ENCODE peak calls at places on chromosome 5, in nine cellular contexts. I is effector memory CD8-positive, alpha-beta T cell; D is A549; U is AG09319; T is OCI-M1; Y is H54; J is RPMI7951; W is thyroid gland; B is HTR-8/SVneo. K is an unnamed sample.
A peak's percentile ranks its signal among the peaks of the same experiment; 100 is the strongest.

GRCh38 chr5:32583582-32584232 is 1.6 kb upstream of the SUB1 start:
- DNase-seq in T (no peak), I (no peak), Y (no peak), D (no peak), J (no peak), B (no peak), U (no peak), W (no peak), K (no peak)

GRCh38 chr5:80083115-80083890 is 48.2 kb downstream of the THBS4 start:
- DNase-seq in T (peak; percentile 83), U (peak; percentile 56), D (peak; percentile 74), I (peak; percentile 2), W (peak; percentile 14), B (peak; percentile 78), Y (peak; percentile 46), J (peak; percentile 75), K (peak; percentile 12)

GRCh38 chr5:138212828-138213160 is 329 bp downstream of the CDC23 start:
- DNase-seq in D (peak; percentile 19), J (no peak), B (peak; percentile 14), U (no peak), T (peak; percentile 42), W (peak; percentile 1), Y (peak; percentile 14), I (no peak), K (no peak)

GRCh38 chr5:161314033-161314432 is 232.5 kb downstream of the GABRB2 start:
- DNase-seq in U (no peak), J (no peak), T (no peak), Y (no peak), I (no peak), B (no peak), D (no peak), W (no peak), K (no peak)

GRCh38 chr5:82912462-82912861 is 164.7 kb downstream of the TMEM167A start:
- DNase-seq in B (no peak), U (no peak), W (no peak), I (no peak), J (no peak), Y (no peak), D (no peak), T (no peak), K (peak; percentile 65)

GRCh38 chr5:160369990-160370712 is at the start of gene C1QTNF2:
- DNase-seq in Y (peak; percentile 57), J (peak; percentile 62), B (peak; percentile 44), T (peak; percentile 28), D (peak; percentile 6), I (no peak), W (peak; percentile 49), U (no peak), K (no peak)

GRCh38 chr5:8908055-8908683 is 637.7 kb downstream of the SEMA5A start:
- DNase-seq in D (peak; percentile 34), J (peak; percentile 14), B (peak; percentile 52), T (peak; percentile 70), I (no peak), W (peak; percentile 32), U (no peak), Y (peak; percentile 44), K (peak; percentile 61)

GRCh38 chr5:65508978-65509377 is 27.3 kb upstream of the ADAMTS6 start:
- DNase-seq in B (no peak), Y (no peak), T (no peak), D (no peak), I (no peak), U (no peak), W (no peak), J (no peak), K (no peak)

GRCh38 chr5:165631235-165631634 is 2125.8 kb downstream of the MAT2B start:
- DNase-seq in T (no peak), U (no peak), D (no peak), Y (no peak), I (no peak), W (no peak), B (no peak), J (no peak), K (no peak)

GRCh38 chr5:126865299-126865698 is 88.4 kb downstream of the LMNB1 start:
- DNase-seq in D (no peak), T (no peak), Y (peak; percentile 59), J (peak; percentile 58), I (no peak), B (no peak), U (no peak), W (no peak), K (no peak)

GRCh38 chr5:33794550-33795300 is 97.1 kb downstream of the ADAMTS12 start:
- DNase-seq in B (peak; percentile 68), W (no peak), U (no peak), Y (no peak), I (no peak), T (no peak), J (peak; percentile 76), D (no peak), K (no peak)

GRCh38 chr5:78016831-78017529 is 240.8 kb upstream of the TBCA start:
- DNase-seq in J (no peak), W (no peak), D (no peak), B (no peak), U (no peak), I (no peak), T (no peak), Y (no peak), K (no peak)

GRCh38 chr5:158484246-158484645 is 615.5 kb downstream of the EBF1 start:
- DNase-seq in B (no peak), T (no peak), J (peak; percentile 25), I (no peak), U (peak; percentile 68), W (no peak), D (no peak), Y (no peak), K (no peak)

GRCh38 chr5:95723632-95724369 is 7.3 kb upstream of the RHOBTB3 start:
- DNase-seq in T (peak; percentile 89), U (no peak), I (no peak), D (no peak), Y (no peak), W (no peak), B (no peak), J (no peak), K (peak; percentile 63)

GRCh38 chr5:33299621-33300208 is 141.1 kb upstream of the TARS1 start:
- DNase-seq in U (no peak), T (peak; percentile 80), I (no peak), J (peak; percentile 84), W (peak; percentile 6), B (peak; percentile 61), Y (peak; percentile 15), D (peak; percentile 47), K (no peak)

GRCh38 chr5:180135128-180135955 is 63.8 kb upstream of the RNF130 start:
- DNase-seq in T (peak; percentile 19), U (no peak), D (no peak), J (peak; percentile 88), W (no peak), Y (peak; percentile 97), B (peak; percentile 71), I (no peak), K (no peak)

K was measured in DND-41.